ENCODE peak calls at places on chromosomes 11 and 22, in four cellular contexts. Z is adrenal gland, P is NB4, C is AG04449. D is an unnamed sample.

GRCh38 chr11:61771995-61772455 is 19.6 kb downstream of the MYRF start:
- DNase-seq in Z (no peak), P (no peak), C (no peak), D (no peak)

GRCh38 chr22:37994049-37994448 is 9.7 kb upstream of the SOX10 start:
- DNase-seq in Z (no peak), P (peak; percentile 24), C (no peak), D (no peak)

GRCh38 chr11:61000426-61000825 is 28.9 kb downstream of the CD6 start:
- DNase-seq in Z (no peak), P (no peak), C (no peak), D (no peak)

GRCh38 chr22:20567993-20568417 is 60.6 kb downstream of the MED15 start:
- DNase-seq in Z (peak; percentile 69), P (no peak), C (no peak), D (peak; percentile 76)

GRCh38 chr22:36395061-36395849 is 7.5 kb upstream of the MYH9 start:
- DNase-seq in Z (no peak), P (no peak), C (no peak), D (no peak)

GRCh38 chr11:16410479-16410878 is 54.1 kb upstream of the SOX6 start:
- DNase-seq in Z (no peak), P (no peak), C (no peak), D (no peak)

GRCh38 chr11:45399166-45399565 is 113.0 kb upstream of the SYT13 start:
- DNase-seq in Z (no peak), P (peak; percentile 33), C (no peak), D (no peak)

GRCh38 chr22:23181763-23182288 is 1.5 kb downstream of the BCR start:
- DNase-seq in Z (no peak), P (peak; percentile 23), C (no peak), D (no peak)

GRCh38 chr11:81989093-81989492 is 744.6 kb downstream of the FAM181B start:
- DNase-seq in Z (peak; percentile 59), P (no peak), C (no peak), D (peak; percentile 15)

GRCh38 chr22:46137218-46137766 is 13.0 kb upstream of the PPARA start:
- DNase-seq in Z (no peak), P (no peak), C (no peak), D (no peak)

GRCh38 chr11:88508558-88508807 is 170.9 kb upstream of the CTSC start:
- DNase-seq in Z (no peak), P (no peak), C (no peak), D (no peak)

GRCh38 chr11:121451982-121452608 is at the start of gene SORL1:
- DNase-seq in Z (peak; percentile 70), P (peak; percentile 85), C (no peak), D (peak; percentile 36)

GRCh38 chr22:32896951-32897350 is 95.4 kb downstream of the TIMP3 start:
- DNase-seq in Z (no peak), P (no peak), C (no peak), D (no peak)

GRCh38 chr11:123187670-123188507 is 7.2 kb downstream of the CLMP start:
- DNase-seq in Z (no peak), P (no peak), C (no peak), D (no peak)

GRCh38 chr11:110128161-110128560 is 35.0 kb downstream of the ZC3H12C start:
- DNase-seq in Z (no peak), P (no peak), C (no peak), D (peak; percentile 66)

GRCh38 chr11:955154-956049 is 29.7 kb downstream of the AP2A2 start:
- DNase-seq in Z (no peak), P (no peak), C (no peak), D (no peak)

GRCh38 chr11:111764621-111765020 is 1.6 kb downstream of the PPP2R1B start:
- DNase-seq in Z (no peak), P (no peak), C (no peak), D (peak; percentile 28)

GRCh38 chr22:29883045-29883830 is at the start of gene MTMR3:
- DNase-seq in Z (peak; percentile 95), P (peak; percentile 92), C (peak; percentile 16), D (peak; percentile 84)

GRCh38 chr22:43174941-43175531 is 11.9 kb downstream of the TTLL12 start:
- DNase-seq in Z (no peak), P (no peak), C (no peak), D (no peak)

GRCh38 chr11:128802358-128802981 is 64.6 kb downstream of the KCNJ1 start:
- DNase-seq in Z (no peak), P (no peak), C (no peak), D (no peak)

GRCh38 chr11:45667929-45668680 is 2.7 kb upstream of the CHST1 start:
- DNase-seq in Z (no peak), P (no peak), C (no peak), D (no peak)

GRCh38 chr11:70636659-70637058 is 238.3 kb downstream of the CTTN start:
- DNase-seq in Z (no peak), P (no peak), C (no peak), D (no peak)

GRCh38 chr22:39094717-39095389 is 2.2 kb upstream of the APOBEC3H start:
- DNase-seq in Z (no peak), P (no peak), C (no peak), D (no peak)

GRCh38 chr11:73743045-73743444 is 17.8 kb downstream of the RAB6A start:
- DNase-seq in Z (no peak), P (no peak), C (no peak), D (no peak)

GRCh38 chr11:123351375-123351774 is 78.7 kb upstream of the GRAMD1B start:
- DNase-seq in Z (no peak), P (no peak), C (no peak), D (no peak)

GRCh38 chr11:842370-843002 is at the start of the genes POLR2L and TSPAN4:
- DNase-seq in Z (peak; percentile 92), P (peak; percentile 91), C (no peak), D (peak; percentile 88)

GRCh38 chr11:110349109-110349996 is 52.9 kb upstream of the RDX start:
- DNase-seq in Z (no peak), P (no peak), C (no peak), D (no peak)

GRCh38 chr22:47192106-47192650 is 429.7 kb downstream of the TBC1D22A start:
- DNase-seq in Z (no peak), P (peak; percentile 11), C (no peak), D (no peak)

GRCh38 chr11:128840137-128840536 is 27.0 kb downstream of the KCNJ1 start:
- DNase-seq in Z (no peak), P (no peak), C (no peak), D (no peak)

GRCh38 chr22:42805016-42805997 is 51.8 kb downstream of the ARFGAP3 start:
- DNase-seq in Z (peak; percentile 66), P (no peak), C (no peak), D (no peak)

GRCh38 chr11:32006799-32007388 is 84.0 kb upstream of the RCN1 start:
- DNase-seq in Z (peak; percentile 25), P (peak; percentile 88), C (peak; percentile 5), D (peak; percentile 54)

GRCh38 chr11:75105462-75105925 is 8.8 kb upstream of the OR2AT4 start:
- DNase-seq in Z (no peak), P (no peak), C (no peak), D (no peak)

GRCh38 chr11:72735495-72736027 is 16.6 kb downstream of the ARAP1 start:
- DNase-seq in Z (peak; percentile 52), P (peak; percentile 69), C (no peak), D (peak; percentile 48)

GRCh38 chr11:85040166-85040565 is 587.0 kb downstream of the DLG2 start:
- DNase-seq in Z (no peak), P (no peak), C (no peak), D (no peak)

GRCh38 chr11:94751216-94751612 is 16.9 kb upstream of the AMOTL1 start:
- DNase-seq in Z (no peak), P (no peak), C (no peak), D (no peak)

DNA sequence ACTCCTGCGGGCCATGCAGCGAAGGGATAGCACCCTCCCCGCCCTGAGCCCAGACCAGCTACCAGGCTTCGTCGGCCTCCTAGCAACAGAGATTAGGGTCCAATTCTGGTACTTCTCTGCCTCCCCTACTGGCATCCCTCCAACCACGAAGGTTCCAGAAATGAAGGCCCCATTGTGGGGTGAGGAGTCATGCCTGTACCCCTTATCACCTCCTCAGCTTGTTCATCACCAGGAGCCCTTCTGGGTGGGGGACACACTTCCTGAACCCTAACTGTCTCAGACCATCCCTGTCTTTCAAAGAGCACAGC is 1.8 kb downstream of the PHLDA2 start:
- DNase-seq in Z (no peak), P (no peak), C (no peak), D (no peak)
- H3K4me3 ChIP-seq in Z (no peak overlapping the region), P (no peak overlapping the region), C (peak overlapping the region; percentile 77), D (peak overlapping the region; percentile 72)

GRCh38 chr22:26893034-26893710 is 235.8 kb downstream of the MIAT start:
- DNase-seq in Z (no peak), P (no peak), C (no peak), D (peak; percentile 15)

GRCh38 chr22:26891431-26891830 is 234.0 kb downstream of the MIAT start:
- DNase-seq in Z (no peak), P (no peak), C (no peak), D (no peak)

GRCh38 chr22:26893711-26894110 is 236.3 kb downstream of the MIAT start:
- DNase-seq in Z (no peak), P (no peak), C (no peak), D (no peak)

GRCh38 chr22:26890870-26891269 is 233.5 kb downstream of the MIAT start:
- DNase-seq in Z (no peak), P (no peak), C (no peak), D (no peak)

GRCh38 chr22:26892401-26893033 is 235.1 kb downstream of the MIAT start:
- DNase-seq in Z (peak; percentile 84), P (no peak), C (no peak), D (peak; percentile 14)
- TF ChIP-seq CTCF in Z (no peak), P (no peak), C (no peak), D (no peak)

DNA sequence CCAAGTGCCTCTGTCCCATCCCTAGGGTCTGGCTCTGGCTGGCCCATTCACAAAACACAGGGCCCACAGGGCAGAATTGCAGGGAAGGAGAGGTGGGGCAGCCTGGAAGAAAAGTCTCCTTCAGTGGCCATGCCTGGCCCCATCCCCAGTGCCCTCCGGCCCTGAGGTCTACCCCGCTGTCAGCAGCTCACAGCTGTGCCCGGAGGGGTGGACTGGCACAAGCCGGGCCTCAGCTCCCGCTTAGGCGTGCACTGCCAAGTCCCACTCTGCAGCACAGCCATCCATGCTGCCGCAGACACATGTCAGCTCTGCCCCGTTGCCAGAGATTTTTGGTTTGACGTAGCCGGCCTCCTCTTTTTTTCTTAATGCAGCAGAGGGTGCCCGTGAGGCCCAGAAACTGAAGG is 3.9 kb upstream of the SCN2B start:
- DNase-seq in Z (peak; percentile 28), P (no peak), C (no peak), D (peak; percentile 26)
- H3K4me3 ChIP-seq in Z (no peak overlapping the region), P (no peak overlapping the region), C (no peak overlapping the region), D (no peak overlapping the region)

DNA sequence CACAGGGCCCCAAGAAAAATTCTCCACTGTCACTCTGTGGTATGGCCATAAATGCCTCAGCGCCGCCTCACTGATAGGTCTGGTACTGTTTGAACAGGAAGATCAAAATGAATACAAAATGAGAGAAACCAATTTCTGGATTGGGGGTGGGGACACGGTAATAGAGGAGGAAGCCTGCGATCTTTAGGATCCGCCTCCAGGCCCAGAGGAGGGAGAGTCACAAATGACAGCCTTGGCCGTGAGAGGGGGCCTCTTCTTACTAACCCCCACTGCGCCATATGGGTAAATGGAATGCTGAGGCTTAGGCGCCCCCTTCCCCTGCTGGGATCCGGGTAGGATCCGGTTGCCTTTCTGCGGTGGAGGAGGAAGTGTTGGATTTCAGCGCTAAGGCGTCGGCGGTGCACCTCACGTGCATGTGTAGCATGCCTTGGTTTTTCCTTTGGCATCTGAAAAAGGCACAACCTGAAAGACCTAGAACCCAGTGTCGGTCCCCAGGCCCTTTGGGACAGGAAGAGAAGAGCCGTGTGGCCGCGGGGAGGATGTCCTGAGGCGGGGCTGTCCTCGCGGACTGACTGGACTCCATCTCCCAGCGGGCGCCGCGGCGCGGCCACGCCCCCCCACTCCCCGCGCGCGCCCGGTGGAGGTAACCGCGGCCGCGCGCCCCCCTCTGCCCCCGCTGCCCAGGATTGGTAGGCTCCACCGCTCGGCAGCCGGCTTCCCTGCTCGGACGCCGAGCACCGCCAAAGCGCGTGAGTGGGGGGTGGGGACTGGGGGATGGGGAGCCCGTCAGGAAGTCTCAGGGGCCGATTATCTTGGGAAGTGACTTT is 718 bp upstream of the MADD start:
- DNase-seq in Z (peak; percentile 94), P (peak; percentile 98), C (peak; percentile 44), D (peak; percentile 89)
- TF ChIP-seq CTCF in Z (peak; percentile 30), P (no peak), C (peak; percentile 11), D (peak; percentile 36)

D was measured in AG10803.